ENCODE peak calls at places on chromosomes 2 and 18, in ten cellular contexts. Y is lower lobe of right lung, U is RWPE2, C is MM.1S, N is osteocyte, E is GM13977, M is BJ, D is glutamatergic neuron, K is psoas muscle, Z is uterus. B is an unnamed sample.
A peak's percentile ranks its signal among the peaks of the same experiment; 100 is the strongest.

GRCh38 chr18:78809845-78810244 is 169.8 kb upstream of the SALL3 start:
- DNase-seq in Y (no peak), U (no peak), C (no peak), N (no peak), E (no peak), M (no peak), D (no peak), K (no peak), Z (no peak), B (no peak)

GRCh38 chr2:201633862-201634261 is 9.4 kb downstream of the TMEM237 start:
- DNase-seq in Y (no peak), U (no peak), C (no peak), N (no peak), E (no peak), M (no peak), D (no peak), K (no peak), Z (no peak), B (no peak)

GRCh38 chr2:186852508-186852907 is 3.5 kb upstream of the ZSWIM2 start:
- DNase-seq in Y (no peak), U (no peak), C (no peak), N (no peak), E (no peak), M (no peak), D (no peak), K (no peak), Z (no peak), B (no peak)

GRCh38 chr2:189037518-189037917 is 63.3 kb downstream of the COL3A1 start:
- DNase-seq in Y (no peak), U (no peak), C (no peak), N (no peak), E (no peak), M (no peak), D (no peak), K (no peak), Z (no peak), B (no peak)

GRCh38 chr2:150357770-150358467 is 129.5 kb downstream of the RND3 start:
- DNase-seq in Y (no peak), U (no peak), C (peak; percentile 95), N (no peak), E (peak; percentile 40), M (no peak), D (no peak), K (no peak), Z (no peak), B (no peak)

GRCh38 chr2:191699341-191699945 is 21.5 kb downstream of the NABP1 start:
- DNase-seq in Y (no peak), U (no peak), C (no peak), N (no peak), E (no peak), M (no peak), D (no peak), K (no peak), Z (no peak), B (no peak)

GRCh38 chr18:66995270-66995669 is 391.4 kb upstream of the CDH19 start:
- DNase-seq in Y (no peak), U (no peak), C (no peak), N (no peak), E (no peak), M (no peak), D (no peak), K (no peak), Z (no peak), B (no peak)

GRCh38 chr2:61718965-61719364 is 134.9 kb downstream of the FAM161A start:
- DNase-seq in Y (no peak), U (no peak), C (no peak), N (no peak), E (no peak), M (no peak), D (no peak), K (peak; percentile 77), Z (no peak), B (no peak)

GRCh38 chr2:166727105-166727504 is 161.2 kb upstream of the XIRP2 start:
- DNase-seq in Y (no peak), U (no peak), C (peak; percentile 41), N (no peak), E (peak; percentile 20), M (no peak), D (no peak), K (no peak), Z (no peak), B (no peak)

GRCh38 chr2:5319493-5319892 is 372.7 kb upstream of the SOX11 start:
- DNase-seq in Y (no peak), U (no peak), C (peak; percentile 7), N (no peak), E (no peak), M (no peak), D (no peak), K (no peak), Z (no peak), B (no peak)

GRCh38 chr2:152369176-152369860 is 34.3 kb downstream of the FMNL2 start:
- DNase-seq in Y (no peak), U (no peak), C (no peak), N (no peak), E (no peak), M (peak; percentile 70), D (no peak), K (no peak), Z (no peak), B (no peak)

GRCh38 chr2:152370783-152371182 is 35.8 kb downstream of the FMNL2 start:
- DNase-seq in Y (no peak), U (no peak), C (no peak), N (no peak), E (no peak), M (no peak), D (no peak), K (no peak), Z (no peak), B (no peak)

GRCh38 chr2:152363933-152364332 is 29.0 kb downstream of the FMNL2 start:
- DNase-seq in Y (no peak), U (no peak), C (no peak), N (no peak), E (no peak), M (no peak), D (no peak), K (no peak), Z (no peak), B (no peak)

GRCh38 chr2:152372438-152372984 is 37.5 kb downstream of the FMNL2 start:
- DNase-seq in Y (no peak), U (no peak), C (no peak), N (no peak), E (no peak), M (no peak), D (no peak), K (no peak), Z (no peak), B (no peak)

GRCh38 chr2:152367547-152368250 is 32.7 kb downstream of the FMNL2 start:
- DNase-seq in Y (no peak), U (no peak), C (peak; percentile 86), N (no peak), E (no peak), M (no peak), D (no peak), K (no peak), Z (no peak), B (no peak)
- TF ChIP-seq CTCF in Y (no peak), U (no peak), C (no peak), N (no peak), E (no peak), M (no peak), D (no peak), K (no peak), Z (no peak), B (no peak)

DNA sequence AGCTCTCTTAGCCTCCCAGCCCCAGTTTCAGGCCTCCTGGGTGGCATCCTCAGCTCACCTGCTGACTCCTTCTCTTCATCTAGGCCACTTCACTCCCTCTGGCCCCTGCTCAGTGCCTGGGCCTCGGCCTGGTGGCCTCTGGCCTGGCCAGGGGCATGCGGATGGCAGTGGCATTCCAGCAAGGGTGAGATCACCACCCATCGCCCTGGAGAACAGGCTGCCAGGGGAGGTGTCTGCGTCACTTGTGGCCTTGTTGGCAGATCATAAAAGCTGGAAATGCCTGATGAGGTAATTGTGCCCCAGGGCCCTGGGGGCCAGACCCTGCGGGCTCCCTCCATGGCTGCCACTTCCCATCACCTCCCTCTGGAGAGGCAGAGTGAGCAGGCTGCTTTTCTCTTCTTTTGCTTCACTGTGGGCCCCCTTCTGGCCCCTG is 72.5 kb upstream of the SMAD2 start:
- DNase-seq in Y (peak; percentile 65), U (peak; percentile 83), C (no peak), N (no peak), E (no peak), M (no peak), D (no peak), K (peak; percentile 65), Z (no peak), B (no peak)
- TF ChIP-seq CTCF in Y (no peak), U (no peak), C (no peak), N (no peak), E (no peak), M (no peak), D (no peak), K (no peak), Z (no peak), B (no peak)

DNA sequence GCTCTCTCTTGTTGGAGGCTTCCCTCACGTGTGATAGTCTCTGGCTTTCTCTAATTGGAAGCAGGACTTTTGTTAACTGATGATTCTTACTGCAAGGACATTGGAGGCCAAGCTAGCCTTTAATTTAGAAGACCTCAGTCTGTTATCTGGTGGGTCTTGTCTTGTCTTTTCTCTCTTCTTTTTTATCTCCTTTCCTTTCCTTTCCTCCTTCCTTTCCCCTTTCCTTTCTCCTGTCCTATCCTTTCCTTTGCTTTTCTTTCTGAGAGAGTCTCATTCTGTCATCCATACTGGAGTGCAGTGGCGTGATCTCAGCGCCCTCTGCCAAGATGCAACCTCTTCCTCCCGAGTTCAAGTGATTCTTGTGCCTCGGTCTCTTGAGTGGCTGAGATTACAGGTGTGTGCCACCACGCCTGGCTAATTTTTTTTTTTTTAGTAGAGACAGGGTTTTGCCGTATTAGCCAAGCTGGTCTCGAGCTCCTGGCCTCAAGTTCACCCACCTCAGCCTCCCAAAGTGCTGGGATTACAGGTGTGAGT is 18.1 kb downstream of the CCNYL1 start:
- DNase-seq in Y (no peak), U (no peak), C (no peak), N (no peak), E (no peak), M (no peak), D (no peak), K (no peak), Z (no peak), B (no peak)
- TF ChIP-seq CTCF in Y (no peak), U (no peak), C (no peak), N (no peak), E (no peak), M (no peak), D (no peak), K (no peak), Z (no peak), B (no peak)

DNA sequence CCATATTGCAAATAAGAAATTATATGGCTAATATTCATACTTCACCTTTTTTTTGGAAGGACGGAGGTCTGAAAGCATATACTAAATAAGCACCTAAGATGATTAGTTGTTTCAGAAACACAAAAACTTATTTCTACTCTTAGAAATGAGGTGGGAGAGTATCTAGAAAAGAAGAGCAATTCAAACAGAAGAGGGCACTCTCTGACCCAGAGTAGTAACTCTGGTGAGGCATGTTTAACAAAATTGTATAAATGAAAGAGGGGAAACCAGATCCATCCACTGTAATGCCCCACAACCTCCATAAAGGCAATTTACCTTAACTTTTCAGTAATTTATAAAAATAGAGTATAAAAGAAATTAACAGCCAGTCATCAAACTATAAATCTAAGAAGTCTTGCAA is 669.6 kb upstream of the VRK2 start:
- DNase-seq in Y (no peak), U (no peak), C (no peak), N (no peak), E (peak; percentile 23), M (no peak), D (no peak), K (no peak), Z (no peak), B (no peak)
- TF ChIP-seq CTCF in Y (no peak), U (peak; percentile 44), C (peak; percentile 6), N (peak; percentile 36), E (peak; percentile 48), M (no peak), D (no peak), K (peak; percentile 11), Z (no peak), B (peak; percentile 59)